ENCODE peak calls at places on chromosomes 12 and 14, in five cellular contexts. S is gastrocnemius medialis, O is tibial artery, Z is WTC11, A is suprapubic skin. F is an unnamed sample.

GRCh38 chr12:62899568-62900390 is 35.2 kb downstream of the PPM1H start:
- DNase-seq in A (no peak), O (no peak), S (no peak), Z (no peak), F (no peak)

GRCh38 chr14:52547526-52547925 is 4.8 kb downstream of the TXNDC16 start:
- DNase-seq in Z (no peak), A (no peak), S (no peak), O (no peak), F (no peak)

GRCh38 chr12:5294274-5294673 is 137.6 kb upstream of the NTF3 start:
- DNase-seq in Z (no peak), A (no peak), S (no peak), O (no peak), F (no peak)

GRCh38 chr14:55285048-55285652 is 13.9 kb downstream of the FBXO34 start:
- DNase-seq in Z (no peak), O (no peak), A (no peak), S (peak), F (no peak)

GRCh38 chr14:100031506-100032281 is 33.5 kb upstream of the EVL start:
- DNase-seq in Z (no peak), S (peak), A (no peak), O (peak), F (no peak)

GRCh38 chr14:34374998-34375740 is 86.9 kb downstream of the SPTSSA start:
- DNase-seq in Z (no peak), A (no peak), S (no peak), O (no peak), F (no peak)

GRCh38 chr12:8734873-8735381 is 37.1 kb downstream of the RIMKLB start:
- DNase-seq in A (no peak), Z (no peak), O (no peak), S (no peak), F (no peak)

GRCh38 chr14:51302319-51303030 is 62.4 kb downstream of the TMX1 start:
- DNase-seq in A (no peak), O (no peak), S (no peak), Z (no peak), F (no peak)

GRCh38 chr12:13606290-13606689 is 375.1 kb downstream of the GRIN2B start:
- DNase-seq in A (no peak), S (no peak), O (no peak), Z (peak), F (no peak)

GRCh38 chr12:114875323-114875722 is 191.3 kb upstream of the TBX3 start:
- DNase-seq in Z (no peak), A (no peak), O (no peak), S (no peak), F (no peak)

GRCh38 chr12:51124504-51124903 is 41.1 kb upstream of the CSRNP2 start:
- DNase-seq in Z (no peak), A (no peak), O (no peak), S (no peak), F (no peak)

GRCh38 chr12:120404271-120404670 is 33.6 kb upstream of the COX6A1 start:
- DNase-seq in O (no peak), S (no peak), A (no peak), Z (no peak), F (no peak)

GRCh38 chr14:25833341-25834121 is 764.3 kb downstream of the NOVA1 start:
- DNase-seq in S (no peak), O (no peak), A (no peak), Z (peak), F (no peak)

GRCh38 chr12:105427883-105428282 is 97.4 kb downstream of the C12orf75 start:
- DNase-seq in A (no peak), O (no peak), S (no peak), Z (no peak), F (no peak)

GRCh38 chr14:82720931-82721330 is 1187.3 kb upstream of the SEL1L start:
- DNase-seq in Z (no peak), A (no peak), O (no peak), S (no peak), F (no peak)

GRCh38 chr12:119857036-119857435 is 20.1 kb downstream of the CIT start:
- DNase-seq in O (no peak), A (no peak), Z (no peak), S (no peak), F (no peak)

GRCh38 chr14:39203659-39204606 is 28.9 kb downstream of the PNN start:
- DNase-seq in A (no peak), Z (peak), S (no peak), O (no peak), F (no peak)

GRCh38 chr14:74515891-74516412 is 22.4 kb downstream of the ISCA2 start:
- DNase-seq in O (peak), S (no peak), Z (no peak), A (no peak), F (no peak)

GRCh38 chr14:94636744-94637412 is 24.7 kb downstream of the SERPINA3 start:
- DNase-seq in Z (no peak), S (no peak), O (no peak), A (no peak), F (no peak)

GRCh38 chr14:77314043-77314442 is 6.6 kb downstream of the POMT2 start:
- DNase-seq in A (no peak), S (peak), Z (no peak), O (no peak), F (no peak)

GRCh38 chr14:100299238-100299560 is 7.0 kb downstream of the SLC25A29 start:
- DNase-seq in O (no peak), S (no peak), Z (no peak), A (no peak), F (no peak)

GRCh38 chr12:58803893-58804292 is 116.4 kb downstream of the LRIG3 start:
- DNase-seq in O (no peak), Z (no peak), A (no peak), S (peak), F (no peak)

GRCh38 chr12:89951050-89951693 is 242.5 kb upstream of the ATP2B1 start:
- DNase-seq in A (no peak), Z (no peak), O (no peak), S (no peak), F (no peak)

GRCh38 chr12:14930299-14930698 is 8.0 kb downstream of the ERP27 start:
- DNase-seq in O (no peak), S (no peak), A (no peak), Z (no peak), F (no peak)

GRCh38 chr12:49049566-49050224 is 10.9 kb downstream of the KMT2D start:
- DNase-seq in O (no peak), A (no peak), S (no peak), Z (no peak), F (no peak)

GRCh38 chr12:108815875-108816594 is 41.3 kb downstream of the SSH1 start:
- DNase-seq in S (no peak), O (peak), A (no peak), Z (no peak), F (no peak)

GRCh38 chr12:124656214-124656516 is 88.8 kb upstream of the NCOR2 start:
- DNase-seq in S (no peak), Z (no peak), A (no peak), O (no peak), F (no peak)
- TF ChIP-seq CTCF in S (no peak), Z (no peak), A (no peak), O (no peak), F (no peak)

GRCh38 chr12:20493924-20494323 is 125.6 kb downstream of the PDE3A start:
- DNase-seq in A (no peak), S (no peak), O (no peak), Z (no peak), F (no peak)

GRCh38 chr12:20492251-20492728 is 124.0 kb downstream of the PDE3A start:
- DNase-seq in O (no peak), Z (no peak), S (no peak), A (no peak), F (no peak)

GRCh38 chr12:20489645-20490044 is 121.3 kb downstream of the PDE3A start:
- DNase-seq in S (no peak), O (no peak), Z (no peak), A (no peak), F (no peak)

GRCh38 chr12:20490213-20490612 is 121.9 kb downstream of the PDE3A start:
- DNase-seq in O (no peak), Z (no peak), A (no peak), S (no peak), F (no peak)

DNA sequence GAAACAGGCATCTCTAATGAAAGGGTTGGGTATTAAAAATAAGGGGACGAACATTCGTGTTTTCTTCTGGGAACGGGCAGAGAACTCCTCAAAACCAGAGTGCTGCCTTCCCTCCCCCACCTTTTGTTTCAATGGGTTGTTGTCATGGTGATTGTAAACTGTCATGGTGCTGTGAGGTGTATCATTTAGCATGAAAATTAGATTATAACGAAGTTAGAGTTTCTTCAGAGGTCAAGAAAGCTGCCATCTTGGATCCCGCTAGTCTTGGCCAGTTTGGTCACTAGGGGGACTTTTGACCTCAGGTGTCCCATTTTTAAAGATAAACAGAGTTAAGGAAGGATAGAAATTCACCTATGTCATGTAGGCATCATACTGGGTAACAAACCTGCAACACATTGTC is 123.0 kb downstream of the PDE3A start:
- DNase-seq in Z (no peak), A (no peak), S (no peak), O (no peak), F (no peak)
- TF ChIP-seq CTCF in Z (no peak), A (no peak), S (no peak), O (no peak), F (no peak)

GRCh38 chr12:52580496-52580895 is 6.9 kb upstream of the KRT74 start:
- DNase-seq in A (peak), O (peak), S (no peak), Z (no peak), F (peak)
- TF ChIP-seq CTCF in A (no peak), O (no peak), S (no peak), Z (no peak), F (no peak)

DNA sequence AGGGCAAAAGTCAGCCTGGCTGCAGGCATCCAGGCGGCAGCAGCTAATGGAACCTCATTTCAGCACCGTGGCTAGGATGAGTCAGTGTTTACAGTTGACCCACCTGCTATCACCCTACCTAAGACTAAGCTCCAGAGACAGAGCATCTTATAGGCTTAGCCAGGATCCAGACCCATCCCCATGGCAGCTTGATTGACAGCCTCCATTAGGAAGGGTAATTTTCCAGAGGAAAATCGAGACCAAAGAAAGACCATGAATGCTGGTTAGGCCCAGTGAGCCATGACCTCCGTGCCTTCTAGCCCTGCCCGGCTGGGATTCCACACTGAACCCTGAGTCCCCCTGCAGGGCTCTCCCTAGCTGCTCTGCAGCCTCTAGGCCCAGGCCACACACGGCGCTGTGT is 38.7 kb downstream of the TUNAR start:
- DNase-seq in A (no peak), S (no peak), O (no peak), Z (peak), F (no peak)
- TF ChIP-seq CTCF in A (no peak), S (no peak), O (no peak), Z (no peak), F (no peak)

GRCh38 chr12:31322651-31323248 is 3.2 kb downstream of the SINHCAF start:
- DNase-seq in Z (no peak), S (no peak), O (no peak), A (no peak), F (no peak)

GRCh38 chr12:31325524-31325875 is 450 bp downstream of the SINHCAF start:
- DNase-seq in O (no peak), S (no peak), A (no peak), Z (no peak), F (peak)

GRCh38 chr12:31324845-31325523 is 966 bp downstream of the SINHCAF start:
- DNase-seq in Z (peak), A (peak), S (peak), O (peak), F (peak)

GRCh38 chr12:31323466-31324115 is 2.4 kb downstream of the SINHCAF start:
- DNase-seq in A (peak), S (no peak), Z (peak), O (peak), F (peak)

GRCh38 chr12:31324116-31324844 is 1.7 kb downstream of the SINHCAF start:
- DNase-seq in A (peak), Z (peak), O (peak), S (peak), F (peak)
- TF ChIP-seq CTCF in A (no peak), Z (no peak), O (no peak), S (no peak), F (no peak)

GRCh38 chr12:19739195-19739776 is 300.0 kb downstream of the AEBP2 start:
- DNase-seq in Z (no peak), O (no peak), S (no peak), A (no peak), F (no peak)
- TF ChIP-seq CTCF in Z (no peak), O (peak), S (peak), A (peak), F (peak)

DNA sequence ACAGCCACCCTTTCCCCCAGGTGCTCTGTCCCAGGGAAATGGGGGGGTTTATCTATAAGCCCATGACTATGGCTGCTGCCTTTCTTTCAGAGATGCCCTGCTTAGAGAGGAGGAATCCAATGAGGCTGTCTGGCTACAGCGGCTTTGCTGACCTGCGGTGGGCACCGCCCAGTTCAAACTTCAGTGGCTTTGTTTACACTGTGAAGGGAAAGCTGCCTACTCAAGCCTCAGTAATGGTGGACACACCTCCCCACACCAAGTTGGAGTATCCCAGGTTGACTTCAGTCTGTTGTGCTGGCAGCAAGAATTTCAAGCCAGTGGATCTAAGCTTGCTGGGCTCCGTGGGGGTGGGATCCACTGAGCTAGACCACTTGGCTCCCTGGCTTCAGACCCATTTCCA is 869.2 kb downstream of the SLC6A15 start:
- DNase-seq in O (no peak), Z (no peak), S (no peak), A (no peak), F (no peak)
- TF ChIP-seq CTCF in O (no peak), Z (no peak), S (no peak), A (no peak), F (no peak)

GRCh38 chr12:22981711-22982110 is 356.7 kb downstream of the ETNK1 start:
- DNase-seq in A (no peak), S (no peak), Z (no peak), O (no peak), F (no peak)
- TF ChIP-seq CTCF in A (no peak), S (no peak), Z (no peak), O (no peak), F (no peak)

GRCh38 chr14:64689292-64689691 is 14.9 kb upstream of the PLEKHG3 start:
- DNase-seq in Z (no peak), S (no peak), O (no peak), A (no peak), F (no peak)
- TF ChIP-seq CTCF in Z (no peak), S (no peak), O (no peak), A (no peak), F (no peak)

GRCh38 chr14:97410667-97411286 is 613.6 kb downstream of the VRK1 start:
- DNase-seq in S (no peak), O (no peak), Z (no peak), A (no peak), F (no peak)
- TF ChIP-seq CTCF in S (no peak), O (no peak), Z (no peak), A (no peak), F (no peak)

F was measured in coronary artery.